ENCODE peak calls at places on chromosomes 12 and 14, in seven cellular contexts. One of them, this sample, is unnamed. For H3K4me1, the result is how much of the 10 kb centered on the place peaks cover.

GRCh38 chr12:116033765-116034164 is 243.7 kb downstream of the MED13L start:
- DNase-seq in mesenchymal stem cell: no peak
- DNase-seq in neuronal stem cell: no peak
- DNase-seq in H9: no peak
- DNase-seq in IMR-90: no peak
- DNase-seq in mesendoderm: no peak
- DNase-seq in H1: no peak
- DNase-seq in this sample: no peak

GRCh38 chr12:71900091-71900490 is 38.6 kb upstream of the TPH2 start:
- DNase-seq in mesenchymal stem cell: peak
- DNase-seq in H9: no peak
- DNase-seq in IMR-90: peak
- DNase-seq in neuronal stem cell: no peak
- DNase-seq in H1: no peak
- DNase-seq in mesendoderm: peak
- DNase-seq in this sample: peak

GRCh38 chr14:104591506-104592291 is 12.1 kb downstream of the C14orf180 start:
- DNase-seq in IMR-90: no peak
- DNase-seq in mesendoderm: no peak
- DNase-seq in mesenchymal stem cell: no peak
- DNase-seq in H1: no peak
- DNase-seq in H9: no peak
- DNase-seq in neuronal stem cell: no peak
- DNase-seq in this sample: no peak

GRCh38 chr12:1928439-1929121 is 10.1 kb upstream of the CACNA2D4 start:
- DNase-seq in IMR-90: no peak
- DNase-seq in H9: peak
- DNase-seq in H1: peak
- DNase-seq in mesenchymal stem cell: no peak
- DNase-seq in mesendoderm: no peak
- DNase-seq in neuronal stem cell: no peak
- DNase-seq in this sample: no peak

GRCh38 chr12:14995583-14996425 is 23.0 kb downstream of the PDE6H start:
- DNase-seq in IMR-90: peak
- DNase-seq in mesenchymal stem cell: peak
- DNase-seq in neuronal stem cell: peak
- DNase-seq in mesendoderm: peak
- DNase-seq in H1: no peak
- DNase-seq in H9: no peak
- DNase-seq in this sample: peak

GRCh38 chr12:53381739-53382630 is 2.0 kb downstream of the SP1 start:
- DNase-seq in H1: peak
- DNase-seq in mesendoderm: peak
- DNase-seq in H9: peak
- DNase-seq in IMR-90: peak
- DNase-seq in mesenchymal stem cell: peak
- DNase-seq in neuronal stem cell: no peak
- DNase-seq in this sample: peak

GRCh38 chr12:27332407-27333310 is at the start of gene BMAL2:
- DNase-seq in mesenchymal stem cell: peak
- DNase-seq in H9: peak
- DNase-seq in neuronal stem cell: peak
- DNase-seq in H1: peak
- DNase-seq in IMR-90: peak
- DNase-seq in mesendoderm: peak
- DNase-seq in this sample: peak

GRCh38 chr14:65588426-65589140 is 176.1 kb downstream of the FUT8 start:
- DNase-seq in H1: no peak
- DNase-seq in mesendoderm: no peak
- DNase-seq in IMR-90: peak
- DNase-seq in H9: no peak
- DNase-seq in mesenchymal stem cell: no peak
- DNase-seq in neuronal stem cell: no peak
- DNase-seq in this sample: no peak

GRCh38 chr12:59149995-59150642 is 229.8 kb upstream of the LRIG3 start:
- DNase-seq in IMR-90: peak
- DNase-seq in mesendoderm: peak
- DNase-seq in neuronal stem cell: peak
- DNase-seq in H9: no peak
- DNase-seq in H1: no peak
- DNase-seq in mesenchymal stem cell: peak
- DNase-seq in this sample: peak

GRCh38 chr12:53955776-53956250 is 1.1 kb downstream of the HOXC12 start:
- DNase-seq in mesenchymal stem cell: no peak
- DNase-seq in H1: no peak
- DNase-seq in neuronal stem cell: no peak
- DNase-seq in H9: no peak
- DNase-seq in mesendoderm: no peak
- DNase-seq in IMR-90: no peak
- DNase-seq in this sample: no peak

GRCh38 chr12:92439397-92439779 is 263.4 kb upstream of the PLEKHG7 start:
- DNase-seq in mesenchymal stem cell: peak
- DNase-seq in mesendoderm: no peak
- DNase-seq in H1: no peak
- DNase-seq in neuronal stem cell: no peak
- DNase-seq in H9: no peak
- DNase-seq in IMR-90: peak
- DNase-seq in this sample: peak

GRCh38 chr14:79404874-79405273 is 806.4 kb downstream of the DIO2 start:
- DNase-seq in H1: no peak
- DNase-seq in mesendoderm: no peak
- DNase-seq in neuronal stem cell: no peak
- DNase-seq in H9: no peak
- DNase-seq in IMR-90: peak
- DNase-seq in mesenchymal stem cell: no peak
- DNase-seq in this sample: no peak

GRCh38 chr14:99181246-99181645 is 90.8 kb downstream of the BCL11B start:
- DNase-seq in H1: no peak
- DNase-seq in mesendoderm: no peak
- DNase-seq in mesenchymal stem cell: no peak
- DNase-seq in H9: no peak
- DNase-seq in IMR-90: no peak
- DNase-seq in neuronal stem cell: no peak
- DNase-seq in this sample: no peak

GRCh38 chr12:108495054-108495453 is 20.0 kb upstream of the FICD start:
- DNase-seq in H9: peak
- DNase-seq in neuronal stem cell: peak
- DNase-seq in mesenchymal stem cell: peak
- DNase-seq in H1: peak
- DNase-seq in mesendoderm: peak
- DNase-seq in IMR-90: peak
- DNase-seq in this sample: peak

GRCh38 chr12:49776413-49776812 is 35.1 kb downstream of the TMBIM6 start:
- DNase-seq in IMR-90: peak
- DNase-seq in H9: peak
- DNase-seq in H1: peak
- DNase-seq in mesenchymal stem cell: peak
- DNase-seq in mesendoderm: peak
- DNase-seq in neuronal stem cell: peak
- DNase-seq in this sample: peak

GRCh38 chr12:4855121-4855924 is 54.4 kb upstream of the KCNA1 start:
- DNase-seq in H9: peak
- DNase-seq in mesenchymal stem cell: peak
- DNase-seq in H1: peak
- DNase-seq in neuronal stem cell: peak
- DNase-seq in mesendoderm: peak
- DNase-seq in IMR-90: peak
- DNase-seq in this sample: peak

GRCh38 chr12:128583453-128583852 is 240.3 kb downstream of the SLC15A4 start:
- DNase-seq in mesendoderm: peak
- DNase-seq in H9: peak
- DNase-seq in IMR-90: no peak
- DNase-seq in neuronal stem cell: no peak
- DNase-seq in H1: peak
- DNase-seq in mesenchymal stem cell: no peak
- DNase-seq in this sample: no peak

GRCh38 chr12:81627336-81628189 is 131.6 kb downstream of the PPFIA2 start:
- DNase-seq in mesendoderm: peak
- DNase-seq in neuronal stem cell: peak
- DNase-seq in mesenchymal stem cell: peak
- DNase-seq in H1: no peak
- DNase-seq in H9: no peak
- DNase-seq in IMR-90: peak
- DNase-seq in this sample: peak

GRCh38 chr14:59358774-59359173 is 106.4 kb downstream of the GPR135 start:
- DNase-seq in mesenchymal stem cell: no peak
- DNase-seq in H1: no peak
- DNase-seq in H9: no peak
- DNase-seq in mesendoderm: no peak
- DNase-seq in IMR-90: no peak
- DNase-seq in neuronal stem cell: no peak
- DNase-seq in this sample: no peak
- H3K4me1 ChIP-seq in mesenchymal stem cell: under half
- H3K4me1 ChIP-seq in H1: under half
- H3K4me1 ChIP-seq in H9: under half
- H3K4me1 ChIP-seq in mesendoderm: under half
- H3K4me1 ChIP-seq in IMR-90: under half
- H3K4me1 ChIP-seq in neuronal stem cell: under half
- H3K4me1 ChIP-seq in this sample: under half

GRCh38 chr12:77299001-77299400 is 233.6 kb upstream of the E2F7 start:
- DNase-seq in IMR-90: no peak
- DNase-seq in mesenchymal stem cell: no peak
- DNase-seq in mesendoderm: no peak
- DNase-seq in H9: no peak
- DNase-seq in neuronal stem cell: no peak
- DNase-seq in H1: no peak
- DNase-seq in this sample: no peak

DNA sequence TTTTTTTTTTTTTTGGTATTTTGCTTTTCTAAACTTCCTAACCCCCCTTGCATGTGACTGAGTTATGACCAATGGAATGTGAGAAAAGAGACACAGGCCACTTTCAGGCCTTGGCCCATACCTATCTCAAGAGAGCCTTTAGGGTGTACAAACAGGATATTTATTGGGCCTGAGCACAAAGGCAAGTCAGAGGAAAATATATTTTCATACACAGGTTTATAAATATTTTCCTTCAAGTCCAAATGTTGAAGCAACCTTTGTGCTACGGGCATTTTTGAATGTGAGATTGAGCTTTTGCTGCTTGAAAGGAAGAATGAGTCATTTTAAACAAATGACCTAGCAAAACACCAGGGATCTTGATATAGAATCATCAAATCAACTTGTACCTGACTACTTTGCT is 228.6 kb upstream of the E2F7 start:
- DNase-seq in mesenchymal stem cell: no peak
- DNase-seq in H1: no peak
- DNase-seq in IMR-90: peak
- DNase-seq in neuronal stem cell: no peak
- DNase-seq in H9: no peak
- DNase-seq in mesendoderm: no peak
- DNase-seq in this sample: no peak
- H3K18ac ChIP-seq in mesenchymal stem cell: no peak
- H3K18ac ChIP-seq in H1: no peak
- H3K18ac ChIP-seq in IMR-90: peak
- H3K18ac ChIP-seq in neuronal stem cell: no peak
- H3K18ac ChIP-seq in H9: no peak
- H3K18ac ChIP-seq in mesendoderm: no peak
- H3K18ac ChIP-seq in this sample: no peak

DNA sequence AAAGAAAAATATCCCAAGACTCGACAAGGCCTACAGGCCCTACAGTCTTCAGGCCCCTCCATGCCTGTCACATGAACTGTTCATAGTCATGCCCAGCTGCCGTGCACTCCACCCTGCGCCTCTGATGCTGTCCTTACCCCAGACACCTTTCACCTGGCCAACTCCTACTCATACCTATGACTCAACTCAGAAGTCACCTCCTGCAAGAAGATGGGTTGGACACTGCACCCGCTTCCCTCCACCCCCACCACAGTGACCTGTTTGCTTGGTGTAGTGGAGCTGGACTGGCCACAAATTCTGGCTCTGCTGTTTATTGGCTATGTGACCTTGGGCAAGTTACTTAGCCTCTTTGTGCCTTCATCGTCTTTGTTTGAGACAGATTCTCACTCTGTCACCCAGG is 56.2 kb downstream of the PHETA1 start:
- DNase-seq in H9: no peak
- DNase-seq in H1: no peak
- DNase-seq in mesendoderm: no peak
- DNase-seq in neuronal stem cell: no peak
- DNase-seq in IMR-90: no peak
- DNase-seq in mesenchymal stem cell: no peak
- DNase-seq in this sample: peak
- H3K4me1 ChIP-seq in H9: under half
- H3K4me1 ChIP-seq in H1: under half
- H3K4me1 ChIP-seq in mesendoderm: under half
- H3K4me1 ChIP-seq in neuronal stem cell: under half
- H3K4me1 ChIP-seq in IMR-90: under half
- H3K4me1 ChIP-seq in mesenchymal stem cell: under half
- H3K4me1 ChIP-seq in this sample: under half

GRCh38 chr12:60704171-60704914 is 1108.5 kb downstream of the SLC16A7 start:
- DNase-seq in H1: no peak
- DNase-seq in IMR-90: no peak
- DNase-seq in neuronal stem cell: no peak
- DNase-seq in H9: no peak
- DNase-seq in mesendoderm: no peak
- DNase-seq in mesenchymal stem cell: no peak
- DNase-seq in this sample: no peak
- H3K18ac ChIP-seq in H1: no peak
- H3K18ac ChIP-seq in IMR-90: no peak
- H3K18ac ChIP-seq in neuronal stem cell: no peak
- H3K18ac ChIP-seq in H9: no peak
- H3K18ac ChIP-seq in mesendoderm: no peak
- H3K18ac ChIP-seq in mesenchymal stem cell: no peak
- H3K18ac ChIP-seq in this sample: no peak

GRCh38 chr14:37544407-37544806 is 50.6 kb downstream of the FOXA1 start:
- DNase-seq in H9: no peak
- DNase-seq in H1: no peak
- DNase-seq in IMR-90: no peak
- DNase-seq in mesendoderm: no peak
- DNase-seq in neuronal stem cell: no peak
- DNase-seq in mesenchymal stem cell: no peak
- DNase-seq in this sample: no peak
- H3K4me1 ChIP-seq in H9: under half
- H3K4me1 ChIP-seq in H1: under half
- H3K4me1 ChIP-seq in IMR-90: under half
- H3K4me1 ChIP-seq in mesendoderm: under half
- H3K4me1 ChIP-seq in neuronal stem cell: under half
- H3K4me1 ChIP-seq in mesenchymal stem cell: under half
- H3K4me1 ChIP-seq in this sample: under half

DNA sequence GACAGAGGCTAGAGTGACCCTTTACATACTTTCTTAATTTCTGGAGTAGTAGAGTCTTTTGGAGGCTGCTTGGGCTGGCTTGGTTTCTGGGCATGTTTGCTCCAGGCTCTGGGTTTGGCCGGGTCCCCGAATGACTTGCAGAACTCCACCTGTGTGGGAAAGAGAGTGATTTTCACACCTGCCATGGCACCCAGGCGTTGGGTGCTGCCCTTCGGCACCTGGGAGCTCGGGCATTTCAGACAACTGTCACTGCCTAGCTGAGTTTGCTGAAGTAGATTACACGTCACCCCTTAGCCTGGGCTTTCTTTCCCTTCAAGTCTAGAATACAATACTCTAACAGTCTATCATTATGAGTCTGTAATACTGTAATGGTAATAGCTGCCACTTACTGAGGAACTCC is 6.1 kb downstream of the RBM19 start:
- DNase-seq in neuronal stem cell: no peak
- DNase-seq in H1: no peak
- DNase-seq in mesendoderm: no peak
- DNase-seq in mesenchymal stem cell: no peak
- DNase-seq in H9: no peak
- DNase-seq in IMR-90: no peak
- DNase-seq in this sample: no peak
- H3K18ac ChIP-seq in neuronal stem cell: no peak
- H3K18ac ChIP-seq in H1: no peak
- H3K18ac ChIP-seq in mesendoderm: no peak
- H3K18ac ChIP-seq in mesenchymal stem cell: no peak
- H3K18ac ChIP-seq in H9: no peak
- H3K18ac ChIP-seq in IMR-90: no peak
- H3K18ac ChIP-seq in this sample: no peak

GRCh38 chr12:17266856-17267255 is 660.9 kb upstream of the LMO3 start:
- DNase-seq in H1: no peak
- DNase-seq in neuronal stem cell: no peak
- DNase-seq in H9: no peak
- DNase-seq in mesenchymal stem cell: no peak
- DNase-seq in IMR-90: no peak
- DNase-seq in mesendoderm: no peak
- DNase-seq in this sample: no peak
- H3K4me1 ChIP-seq in H1: under half
- H3K4me1 ChIP-seq in neuronal stem cell: under half
- H3K4me1 ChIP-seq in H9: under half
- H3K4me1 ChIP-seq in mesenchymal stem cell: under half
- H3K4me1 ChIP-seq in IMR-90: under half
- H3K4me1 ChIP-seq in mesendoderm: under half
- H3K4me1 ChIP-seq in this sample: under half